ENCODE peak calls at places on chromosome 7, in nine cellular contexts. One of them, this sample, is unnamed.

GRCh38 chr7:128791968-128792319 is at the start of gene CCDC136:
- DNase-seq in CD4-positive, alpha-beta memory T cell: no peak
- DNase-seq in NCI-H146: peak; percentile 35
- DNase-seq in A549: no peak
- DNase-seq in effector memory CD8-positive, alpha-beta T cell: no peak
- DNase-seq in NCI-H1092 treated with DMSO at 0.1 percent for 48 hours: no peak
- DNase-seq in T-helper 9 cell: no peak
- DNase-seq in testis: no peak
- DNase-seq in mammary epithelial cell: no peak
- DNase-seq in this sample: no peak

GRCh38 chr7:157016352-157017041 is 6.0 kb upstream of the MNX1 start:
- DNase-seq in CD4-positive, alpha-beta memory T cell: no peak
- DNase-seq in NCI-H146: peak; percentile 42
- DNase-seq in A549: no peak
- DNase-seq in effector memory CD8-positive, alpha-beta T cell: no peak
- DNase-seq in NCI-H1092 treated with DMSO at 0.1 percent for 48 hours: no peak
- DNase-seq in T-helper 9 cell: no peak
- DNase-seq in testis: no peak
- DNase-seq in mammary epithelial cell: no peak
- DNase-seq in this sample: no peak

GRCh38 chr7:158587425-158588084 is at the start of gene PTPRN2:
- DNase-seq in CD4-positive, alpha-beta memory T cell: peak; percentile 45
- DNase-seq in NCI-H146: peak; percentile 78
- DNase-seq in A549: peak; percentile 58
- DNase-seq in effector memory CD8-positive, alpha-beta T cell: peak; percentile 35
- DNase-seq in NCI-H1092 treated with DMSO at 0.1 percent for 48 hours: peak; percentile 68
- DNase-seq in T-helper 9 cell: peak; percentile 58
- DNase-seq in testis: peak; percentile 73
- DNase-seq in mammary epithelial cell: peak; percentile 6
- DNase-seq in this sample: peak; percentile 8

GRCh38 chr7:66859794-66860645 is 61.0 kb upstream of the TMEM248 start:
- DNase-seq in CD4-positive, alpha-beta memory T cell: peak; percentile 37
- DNase-seq in NCI-H146: no peak
- DNase-seq in A549: no peak
- DNase-seq in effector memory CD8-positive, alpha-beta T cell: no peak
- DNase-seq in NCI-H1092 treated with DMSO at 0.1 percent for 48 hours: no peak
- DNase-seq in T-helper 9 cell: no peak
- DNase-seq in testis: no peak
- DNase-seq in mammary epithelial cell: no peak
- DNase-seq in this sample: no peak

GRCh38 chr7:57198801-57199200 is 66.6 kb upstream of the ZNF479 start:
- DNase-seq in CD4-positive, alpha-beta memory T cell: no peak
- DNase-seq in NCI-H146: no peak
- DNase-seq in A549: no peak
- DNase-seq in effector memory CD8-positive, alpha-beta T cell: no peak
- DNase-seq in NCI-H1092 treated with DMSO at 0.1 percent for 48 hours: no peak
- DNase-seq in T-helper 9 cell: no peak
- DNase-seq in testis: no peak
- DNase-seq in mammary epithelial cell: no peak
- DNase-seq in this sample: no peak

GRCh38 chr7:84536256-84536870 is 341.8 kb upstream of the SEMA3A start:
- DNase-seq in CD4-positive, alpha-beta memory T cell: no peak
- DNase-seq in NCI-H146: no peak
- DNase-seq in A549: peak; percentile 45
- DNase-seq in effector memory CD8-positive, alpha-beta T cell: no peak
- DNase-seq in NCI-H1092 treated with DMSO at 0.1 percent for 48 hours: no peak
- DNase-seq in T-helper 9 cell: no peak
- DNase-seq in testis: no peak
- DNase-seq in mammary epithelial cell: no peak
- DNase-seq in this sample: no peak

GRCh38 chr7:24949884-24950283 is 30.1 kb downstream of the OSBPL3 start:
- DNase-seq in CD4-positive, alpha-beta memory T cell: no peak
- DNase-seq in NCI-H146: no peak
- DNase-seq in A549: no peak
- DNase-seq in effector memory CD8-positive, alpha-beta T cell: no peak
- DNase-seq in NCI-H1092 treated with DMSO at 0.1 percent for 48 hours: no peak
- DNase-seq in T-helper 9 cell: no peak
- DNase-seq in testis: no peak
- DNase-seq in mammary epithelial cell: no peak
- DNase-seq in this sample: no peak

GRCh38 chr7:87810130-87810529 is 66.0 kb downstream of the SLC25A40 start:
- DNase-seq in CD4-positive, alpha-beta memory T cell: no peak
- DNase-seq in NCI-H146: no peak
- DNase-seq in A549: no peak
- DNase-seq in effector memory CD8-positive, alpha-beta T cell: no peak
- DNase-seq in NCI-H1092 treated with DMSO at 0.1 percent for 48 hours: no peak
- DNase-seq in T-helper 9 cell: no peak
- DNase-seq in testis: no peak
- DNase-seq in mammary epithelial cell: no peak
- DNase-seq in this sample: no peak

GRCh38 chr7:140639366-140640053 is 1.1 kb downstream of the DENND2A start:
- DNase-seq in CD4-positive, alpha-beta memory T cell: no peak
- DNase-seq in NCI-H146: no peak
- DNase-seq in A549: no peak
- DNase-seq in effector memory CD8-positive, alpha-beta T cell: no peak
- DNase-seq in NCI-H1092 treated with DMSO at 0.1 percent for 48 hours: no peak
- DNase-seq in T-helper 9 cell: no peak
- DNase-seq in testis: no peak
- DNase-seq in mammary epithelial cell: no peak
- DNase-seq in this sample: no peak

GRCh38 chr7:22563115-22563514 is 63.1 kb upstream of the STEAP1B start:
- DNase-seq in CD4-positive, alpha-beta memory T cell: no peak
- DNase-seq in NCI-H146: peak; percentile 68
- DNase-seq in A549: no peak
- DNase-seq in effector memory CD8-positive, alpha-beta T cell: no peak
- DNase-seq in NCI-H1092 treated with DMSO at 0.1 percent for 48 hours: peak; percentile 46
- DNase-seq in T-helper 9 cell: no peak
- DNase-seq in testis: no peak
- DNase-seq in mammary epithelial cell: no peak
- DNase-seq in this sample: no peak

GRCh38 chr7:102849538-102849937 is 63.3 kb upstream of the LRRC17 start:
- DNase-seq in CD4-positive, alpha-beta memory T cell: no peak
- DNase-seq in NCI-H146: no peak
- DNase-seq in A549: no peak
- DNase-seq in effector memory CD8-positive, alpha-beta T cell: no peak
- DNase-seq in NCI-H1092 treated with DMSO at 0.1 percent for 48 hours: no peak
- DNase-seq in T-helper 9 cell: no peak
- DNase-seq in testis: no peak
- DNase-seq in mammary epithelial cell: no peak
- DNase-seq in this sample: no peak

GRCh38 chr7:47538846-47539311 is 43.0 kb downstream of the TNS3 start:
- DNase-seq in CD4-positive, alpha-beta memory T cell: no peak
- DNase-seq in NCI-H146: no peak
- DNase-seq in A549: no peak
- DNase-seq in effector memory CD8-positive, alpha-beta T cell: no peak
- DNase-seq in NCI-H1092 treated with DMSO at 0.1 percent for 48 hours: no peak
- DNase-seq in T-helper 9 cell: no peak
- DNase-seq in testis: no peak
- DNase-seq in mammary epithelial cell: no peak
- DNase-seq in this sample: no peak